ENCODE peak calls at places on chromosome 14, in six cellular contexts. O, I, J, U, S and N are unnamed samples.

GRCh38 chr14:27845902-27846301 is 920.7 kb upstream of the FOXG1 start:
- DNase-seq in J (no peak), U (no peak), S (no peak), O (no peak), I (no peak), N (no peak)

GRCh38 chr14:64510825-64511679 is 6.5 kb downstream of the ZBTB1 start:
- DNase-seq in I (peak), U (peak), O (no peak), J (peak), S (peak), N (no peak)

GRCh38 chr14:21024668-21025373 is at the start of gene NDRG2:
- DNase-seq in I (no peak), S (peak), O (peak), J (peak), U (no peak), N (no peak)

GRCh38 chr14:73789996-73790581 is 61.5 kb upstream of the PTGR2 start:
- DNase-seq in J (no peak), O (no peak), S (peak), U (peak), I (peak), N (no peak)

GRCh38 chr14:105851716-105852377 is 325.5 kb downstream of the TMEM121 start:
- DNase-seq in S (no peak), I (no peak), J (no peak), O (no peak), U (no peak), N (no peak)

GRCh38 chr14:103057372-103058208 is at the start of gene CDC42BPB:
- DNase-seq in O (peak), S (peak), U (peak), J (peak), I (peak), N (no peak)

GRCh38 chr14:65000868-65001600 is 14.3 kb downstream of the FNTB start:
- DNase-seq in U (peak), S (peak), J (no peak), O (no peak), I (peak), N (no peak)

GRCh38 chr14:44898547-44898946 is 63.2 kb downstream of the KLHL28 start:
- DNase-seq in I (peak), O (no peak), J (no peak), S (no peak), U (peak), N (no peak)

GRCh38 chr14:23575086-23575485 is 3.5 kb downstream of the JPH4 start:
- DNase-seq in O (no peak), I (no peak), J (no peak), S (no peak), U (no peak), N (no peak)

GRCh38 chr14:77199590-77199989 is 18.0 kb downstream of the TMEM63C start:
- DNase-seq in I (no peak), U (no peak), O (no peak), J (no peak), S (no peak), N (no peak)
- H3K4me3 ChIP-seq in I (no peak), U (no peak), O (no peak), J (no peak), S (no peak), N (no peak)

DNA sequence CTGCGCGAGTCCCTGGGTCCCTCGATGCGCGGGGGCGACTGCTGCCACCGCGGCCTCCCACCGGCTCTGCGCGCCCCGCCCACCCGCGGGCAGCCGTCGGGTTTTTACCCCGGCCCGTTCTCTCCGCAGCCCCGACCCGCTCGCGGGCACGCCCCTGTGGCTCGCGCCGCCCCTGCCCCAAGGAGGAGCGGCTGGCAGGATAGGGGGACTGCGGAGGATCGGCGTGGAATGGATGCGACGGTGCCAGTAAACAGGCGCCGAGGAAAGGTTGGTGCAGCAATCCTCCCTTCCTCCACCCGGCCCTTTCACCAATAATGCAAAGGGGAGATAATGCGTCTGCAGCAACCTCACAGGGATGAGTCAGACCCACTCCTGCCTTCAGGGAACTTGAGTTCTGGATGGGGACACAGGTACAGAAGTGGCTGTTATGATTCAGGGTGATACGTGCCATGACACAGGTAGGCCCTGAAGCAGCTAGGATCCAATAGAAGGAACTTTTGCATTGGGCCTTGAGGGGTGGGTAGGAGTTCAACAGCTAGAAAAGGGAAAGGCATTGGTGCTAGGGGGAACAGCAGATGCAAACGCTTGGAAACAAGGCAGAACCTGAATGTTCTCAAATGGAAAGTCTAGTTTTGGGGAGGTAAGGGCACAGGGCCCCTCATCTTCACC is 554 bp upstream of the DEGS2 start:
- DNase-seq in J (no peak), I (no peak), O (no peak), S (no peak), U (no peak), N (no peak)
- H3K4me3 ChIP-seq in J (peak), I (no peak), O (peak), S (no peak), U (no peak), N (peak)

DNA sequence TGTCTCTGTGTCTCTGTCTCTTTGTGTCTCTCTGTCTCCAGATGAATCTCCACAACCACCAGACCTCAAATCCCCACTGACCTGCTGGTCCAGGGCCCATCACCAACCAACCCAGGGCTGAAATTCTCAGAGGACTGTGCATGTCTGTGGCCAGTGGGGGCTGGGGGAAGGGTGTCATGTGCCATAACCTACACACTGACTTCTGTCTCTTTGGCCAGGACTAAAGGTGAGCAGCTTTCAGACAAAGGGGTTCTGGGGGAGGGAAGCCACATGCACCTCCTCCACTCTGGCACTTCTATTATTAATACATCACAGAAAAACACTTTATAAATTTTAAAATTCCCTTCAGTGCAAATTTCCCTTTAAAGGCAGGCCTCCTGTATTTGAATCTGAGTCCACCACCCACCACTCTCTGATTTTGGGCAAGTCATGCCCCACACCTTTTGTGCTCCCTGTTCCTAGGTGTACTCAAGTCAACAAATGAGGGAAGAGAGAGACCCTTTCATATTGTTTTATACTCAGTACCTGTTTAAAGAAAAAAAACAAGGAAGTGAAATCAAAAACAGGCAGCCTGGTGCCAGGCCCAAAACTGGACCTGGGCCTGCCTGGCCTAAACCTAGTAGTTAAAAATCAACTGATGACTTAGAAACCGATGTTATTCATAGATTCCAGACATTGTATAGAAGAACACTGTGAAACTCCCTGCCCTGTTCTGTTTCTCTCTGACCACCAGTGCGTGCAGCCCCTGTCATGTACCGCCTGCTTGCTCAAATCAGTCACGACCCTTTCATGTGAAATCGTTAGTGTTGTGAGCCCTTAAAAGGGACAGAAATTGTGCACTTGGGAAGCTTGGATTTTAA is 80.2 kb downstream of the TUNAR start:
- DNase-seq in S (no peak), J (no peak), U (no peak), I (no peak), O (no peak), N (peak)
- H3K4me3 ChIP-seq in S (no peak), J (no peak), U (no peak), I (no peak), O (no peak), N (no peak)

DNA sequence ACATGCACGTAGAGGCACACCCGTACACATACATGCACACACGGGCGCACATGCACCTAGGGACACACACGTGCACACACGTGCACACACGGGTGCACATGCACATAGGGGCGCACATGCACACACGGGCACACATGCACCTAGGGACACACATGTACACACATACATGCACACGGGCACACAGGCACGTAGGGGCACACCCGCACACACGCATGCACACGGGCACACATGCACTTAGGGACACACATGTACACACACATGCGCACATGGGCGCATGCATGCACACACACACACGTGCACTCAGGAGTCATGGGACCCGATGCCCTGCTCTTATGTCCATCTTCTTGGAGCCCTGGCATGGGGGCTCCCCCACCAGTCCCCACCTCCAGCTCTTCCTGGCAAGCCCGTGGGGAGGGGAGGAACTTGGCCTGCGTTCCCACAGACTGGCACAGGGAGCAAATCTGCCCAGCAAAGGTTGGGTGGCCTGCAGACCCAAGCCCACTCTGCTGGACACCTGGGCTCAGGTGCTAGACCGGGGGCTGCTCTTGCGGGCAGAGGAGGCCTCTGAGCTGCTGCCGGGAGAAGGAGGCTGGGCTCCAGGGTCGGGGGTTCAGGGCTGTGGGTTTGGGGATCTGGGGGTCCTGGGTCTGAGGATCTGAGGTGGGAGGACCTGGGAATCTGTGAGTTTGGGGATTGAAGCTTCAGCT is 51.4 kb downstream of the KIF26A start:
- DNase-seq in S (no peak), I (no peak), O (no peak), U (no peak), J (no peak), N (no peak)
- H3K4me3 ChIP-seq in S (no peak), I (no peak), O (no peak), U (no peak), J (no peak), N (no peak)